ENCODE peak calls at places on chromosome 11, in nine cellular contexts. One of them, this sample, is unnamed.

GRCh38 chr11:8221917-8222316 is 41.8 kb downstream of the LMO1 start:
- DNase-seq in skeletal muscle cell: no peak
- DNase-seq in head of caudate nucleus: no peak
- DNase-seq in breast epithelium: no peak
- DNase-seq in CD4-positive, CD25-positive, alpha-beta regulatory T cell: no peak
- DNase-seq in dorsolateral prefrontal cortex: no peak
- DNase-seq in progenitor cell of endocrine pancreas: no peak
- DNase-seq in GM10248: no peak
- DNase-seq in hippocampal formation: no peak
- DNase-seq in this sample: no peak

GRCh38 chr11:118838905-118839553 is 44.7 kb upstream of the CXCR5 start:
- DNase-seq in skeletal muscle cell: no peak
- DNase-seq in dorsolateral prefrontal cortex: no peak
- DNase-seq in hippocampal formation: no peak
- DNase-seq in GM10248: peak; percentile 64
- DNase-seq in head of caudate nucleus: no peak
- DNase-seq in CD4-positive, CD25-positive, alpha-beta regulatory T cell: no peak
- DNase-seq in progenitor cell of endocrine pancreas: no peak
- DNase-seq in breast epithelium: no peak
- DNase-seq in this sample: no peak

GRCh38 chr11:70628881-70629844 is 230.8 kb downstream of the CTTN start:
- DNase-seq in breast epithelium: no peak
- DNase-seq in hippocampal formation: no peak
- DNase-seq in head of caudate nucleus: peak; percentile 48
- DNase-seq in GM10248: no peak
- DNase-seq in progenitor cell of endocrine pancreas: no peak
- DNase-seq in dorsolateral prefrontal cortex: peak; percentile 46
- DNase-seq in skeletal muscle cell: no peak
- DNase-seq in CD4-positive, CD25-positive, alpha-beta regulatory T cell: no peak
- DNase-seq in this sample: no peak

GRCh38 chr11:6249822-6250555 is 9.6 kb upstream of the CCKBR start:
- DNase-seq in breast epithelium: no peak
- DNase-seq in skeletal muscle cell: peak; percentile 56
- DNase-seq in head of caudate nucleus: no peak
- DNase-seq in CD4-positive, CD25-positive, alpha-beta regulatory T cell: no peak
- DNase-seq in dorsolateral prefrontal cortex: peak; percentile 60
- DNase-seq in progenitor cell of endocrine pancreas: no peak
- DNase-seq in hippocampal formation: no peak
- DNase-seq in GM10248: no peak
- DNase-seq in this sample: no peak

GRCh38 chr11:69642913-69643632 is 2.1 kb downstream of the CCND1 start:
- DNase-seq in dorsolateral prefrontal cortex: peak; percentile 40
- DNase-seq in head of caudate nucleus: peak; percentile 31
- DNase-seq in skeletal muscle cell: peak; percentile 38
- DNase-seq in hippocampal formation: peak; percentile 50
- DNase-seq in progenitor cell of endocrine pancreas: peak; percentile 74
- DNase-seq in breast epithelium: peak; percentile 76
- DNase-seq in GM10248: peak; percentile 87
- DNase-seq in CD4-positive, CD25-positive, alpha-beta regulatory T cell: peak; percentile 73
- DNase-seq in this sample: peak; percentile 80

GRCh38 chr11:44010789-44011251 is 37.0 kb upstream of the ACCSL start:
- DNase-seq in head of caudate nucleus: no peak
- DNase-seq in skeletal muscle cell: no peak
- DNase-seq in breast epithelium: no peak
- DNase-seq in hippocampal formation: no peak
- DNase-seq in GM10248: no peak
- DNase-seq in dorsolateral prefrontal cortex: no peak
- DNase-seq in CD4-positive, CD25-positive, alpha-beta regulatory T cell: no peak
- DNase-seq in progenitor cell of endocrine pancreas: no peak
- DNase-seq in this sample: no peak

GRCh38 chr11:64844330-64845124 is at the start of gene CDC42BPG:
- DNase-seq in breast epithelium: peak; percentile 84
- DNase-seq in dorsolateral prefrontal cortex: no peak
- DNase-seq in CD4-positive, CD25-positive, alpha-beta regulatory T cell: peak; percentile 76
- DNase-seq in head of caudate nucleus: no peak
- DNase-seq in skeletal muscle cell: no peak
- DNase-seq in progenitor cell of endocrine pancreas: peak; percentile 75
- DNase-seq in hippocampal formation: no peak
- DNase-seq in GM10248: peak; percentile 83
- DNase-seq in this sample: peak; percentile 87

GRCh38 chr11:10642298-10642697 is 51.3 kb downstream of the IRAG1 start:
- DNase-seq in CD4-positive, CD25-positive, alpha-beta regulatory T cell: no peak
- DNase-seq in skeletal muscle cell: no peak
- DNase-seq in hippocampal formation: no peak
- DNase-seq in dorsolateral prefrontal cortex: no peak
- DNase-seq in GM10248: no peak
- DNase-seq in breast epithelium: no peak
- DNase-seq in head of caudate nucleus: no peak
- DNase-seq in progenitor cell of endocrine pancreas: no peak
- DNase-seq in this sample: no peak

GRCh38 chr11:76808996-76809395 is 25.8 kb downstream of the TSKU start:
- DNase-seq in hippocampal formation: no peak
- DNase-seq in CD4-positive, CD25-positive, alpha-beta regulatory T cell: no peak
- DNase-seq in skeletal muscle cell: no peak
- DNase-seq in progenitor cell of endocrine pancreas: no peak
- DNase-seq in dorsolateral prefrontal cortex: no peak
- DNase-seq in GM10248: no peak
- DNase-seq in head of caudate nucleus: no peak
- DNase-seq in breast epithelium: no peak
- DNase-seq in this sample: no peak

GRCh38 chr11:3830741-3831140 is 10.0 kb downstream of the RHOG start:
- DNase-seq in breast epithelium: no peak
- DNase-seq in CD4-positive, CD25-positive, alpha-beta regulatory T cell: no peak
- DNase-seq in GM10248: peak; percentile 11
- DNase-seq in hippocampal formation: no peak
- DNase-seq in skeletal muscle cell: no peak
- DNase-seq in progenitor cell of endocrine pancreas: no peak
- DNase-seq in head of caudate nucleus: no peak
- DNase-seq in dorsolateral prefrontal cortex: no peak
- DNase-seq in this sample: no peak

GRCh38 chr11:115885446-115885978 is 381.3 kb upstream of the CADM1 start:
- DNase-seq in skeletal muscle cell: no peak
- DNase-seq in breast epithelium: no peak
- DNase-seq in hippocampal formation: no peak
- DNase-seq in progenitor cell of endocrine pancreas: no peak
- DNase-seq in dorsolateral prefrontal cortex: no peak
- DNase-seq in head of caudate nucleus: no peak
- DNase-seq in CD4-positive, CD25-positive, alpha-beta regulatory T cell: no peak
- DNase-seq in GM10248: no peak
- DNase-seq in this sample: no peak

GRCh38 chr11:119091966-119092879 is 7.5 kb downstream of the HMBS start:
- DNase-seq in CD4-positive, CD25-positive, alpha-beta regulatory T cell: no peak
- DNase-seq in progenitor cell of endocrine pancreas: no peak
- DNase-seq in dorsolateral prefrontal cortex: no peak
- DNase-seq in hippocampal formation: no peak
- DNase-seq in head of caudate nucleus: no peak
- DNase-seq in skeletal muscle cell: no peak
- DNase-seq in breast epithelium: no peak
- DNase-seq in GM10248: no peak
- DNase-seq in this sample: no peak

This sample was measured in cerebellum.